ENCODE peak calls at places on chromosomes 5 and 9, in nine cellular contexts. A is small intestine; G is T-helper 2 cell; M is stimulated activated naive B cell treated with anti-CD40 and anti-IgM and Interleukin-4, amounts not matched to agents 10 μg/mL and 1 μg/mL and 100 μg/mL, for 72 hours; K is activated CD4-positive, alpha-beta T cell treated with anti-CD3 and anti-CD28 coated beads for 24 hours; T is SW 1271; S is HCEC 1CT; R is left cardiac atrium; C is PC-9. O is an unnamed sample.

GRCh38 chr5:126446498-126447224 is 23.5 kb downstream of the GRAMD2B start:
- DNase-seq in T (no peak), K (peak; percentile 38), M (peak; percentile 8), C (peak; percentile 63), A (peak; percentile 84), S (peak; percentile 92), R (no peak), G (no peak), O (no peak)

GRCh38 chr9:125829743-125830142 is 82.6 kb downstream of the PBX3 start:
- DNase-seq in M (peak; percentile 47), S (peak; percentile 34), G (no peak), A (peak; percentile 61), R (peak; percentile 24), K (peak; percentile 23), C (no peak), T (no peak), O (no peak)

GRCh38 chr5:77812926-77813589 is 36.9 kb upstream of the TBCA start:
- DNase-seq in T (no peak), G (no peak), M (no peak), S (no peak), K (no peak), R (no peak), C (no peak), A (no peak), O (no peak)

GRCh38 chr9:135046156-135047025 is 41.1 kb upstream of the OLFM1 start:
- DNase-seq in S (no peak), M (no peak), R (no peak), A (no peak), C (no peak), G (no peak), T (no peak), K (no peak), O (peak; percentile 37)

GRCh38 chr5:137609122-137609521 is 110.0 kb upstream of the SPOCK1 start:
- DNase-seq in G (no peak), K (no peak), A (no peak), R (no peak), M (no peak), C (no peak), S (peak; percentile 17), T (no peak), O (no peak)

GRCh38 chr5:14006823-14007510 is 62.5 kb upstream of the DNAH5 start:
- DNase-seq in K (no peak), T (no peak), R (peak; percentile 55), A (no peak), M (no peak), S (no peak), G (no peak), C (no peak), O (no peak)

GRCh38 chr5:78591227-78591626 is 57.3 kb downstream of the LHFPL2 start:
- DNase-seq in G (no peak), A (no peak), S (peak; percentile 98), R (no peak), M (no peak), T (no peak), C (no peak), K (no peak), O (no peak)

GRCh38 chr5:151924564-151925395 is at the start of gene GLRA1:
- DNase-seq in T (no peak), K (no peak), M (no peak), R (peak; percentile 64), C (peak; percentile 16), S (no peak), A (no peak), G (peak; percentile 12), O (peak; percentile 90)

GRCh38 chr9:136996361-136997281 is at the start of gene CLIC3:
- DNase-seq in C (peak; percentile 95), S (no peak), G (no peak), A (peak; percentile 51), T (no peak), M (no peak), R (no peak), K (no peak), O (no peak)

GRCh38 chr5:45774528-45774927 is 78.3 kb upstream of the HCN1 start:
- DNase-seq in R (no peak), G (no peak), K (no peak), A (no peak), M (no peak), T (peak; percentile 43), C (no peak), S (no peak), O (no peak)

GRCh38 chr9:137064027-137064879 is 6.1 kb downstream of the SAPCD2 start:
- DNase-seq in S (peak; percentile 56), K (peak; percentile 59), M (no peak), C (peak; percentile 62), R (peak; percentile 73), A (peak; percentile 55), G (peak; percentile 43), T (peak; percentile 47), O (peak; percentile 86)

GRCh38 chr5:117336208-117336607 is 761.6 kb upstream of the SEMA6A start:
- DNase-seq in C (no peak), G (no peak), K (no peak), M (no peak), S (no peak), A (no peak), T (no peak), R (no peak), O (no peak)